ENCODE peak calls at places on chromosomes 1 and 21, in five cellular contexts. O, D, V, M and R are unnamed samples.

GRCh38 chr1:205456868-205457724 is 1.3 kb upstream of the BLACAT1 start:
- DNase-seq in O (no peak), M (peak; percentile 95), D (no peak), V (no peak), R (peak; percentile 41)

GRCh38 chr1:60678381-60678780 is 404.0 kb upstream of the NFIA start:
- DNase-seq in V (no peak), O (no peak), D (no peak), M (no peak), R (no peak)

GRCh38 chr1:10179751-10180150 is 30.6 kb upstream of the KIF1B start:
- DNase-seq in O (no peak), D (peak; percentile 28), M (no peak), V (no peak), R (no peak)

GRCh38 chr1:225389850-225390249 is 38.0 kb downstream of the LBR start:
- DNase-seq in M (no peak), V (no peak), O (no peak), D (no peak), R (no peak)

GRCh38 chr1:76668046-76668445 is 199.2 kb upstream of the ST6GALNAC5 start:
- DNase-seq in V (no peak), O (no peak), D (no peak), M (no peak), R (no peak)

GRCh38 chr1:224182057-224182865 is 779 bp upstream of the DEGS1 start:
- DNase-seq in V (peak; percentile 73), O (peak; percentile 51), D (no peak), M (no peak), R (no peak)

GRCh38 chr21:42557420-42557819 is 43.8 kb downstream of the SLC37A1 start:
- DNase-seq in D (no peak), O (no peak), M (no peak), V (no peak), R (no peak)

GRCh38 chr1:9473032-9473792 is 66.1 kb upstream of the SLC25A33 start:
- DNase-seq in M (peak; percentile 87), V (peak; percentile 28), D (no peak), O (peak; percentile 93), R (peak; percentile 82)

GRCh38 chr1:156465747-156466365 is 34.7 kb downstream of the MEF2D start:
- DNase-seq in M (peak; percentile 82), O (no peak), D (no peak), V (peak; percentile 42), R (no peak)

GRCh38 chr1:107220036-107220435 is 79.2 kb downstream of the NTNG1 start:
- DNase-seq in V (no peak), O (peak; percentile 53), D (no peak), M (no peak), R (no peak)

GRCh38 chr1:10986525-10986890 is 25.9 kb upstream of the TARDBP start:
- DNase-seq in D (no peak), O (no peak), V (no peak), M (no peak), R (no peak)

GRCh38 chr1:207002731-207003146 is 29.8 kb downstream of the C1orf116 start:
- DNase-seq in O (peak; percentile 91), V (no peak), D (no peak), M (peak; percentile 56), R (no peak)

GRCh38 chr1:174160109-174160473 is 771 bp downstream of the RABGAP1L start:
- DNase-seq in O (peak; percentile 67), D (peak; percentile 6), V (peak; percentile 62), M (peak; percentile 75), R (peak; percentile 68)

GRCh38 chr1:97943354-97943753 is 22.5 kb upstream of the DPYD start:
- DNase-seq in O (peak; percentile 77), M (no peak), D (no peak), V (no peak), R (no peak)